ENCODE peak calls at places on chromosomes 13 and 19, in seven cellular contexts. A, W, M, Y, J, X and I are unnamed samples.

GRCh38 chr19:40407714-40408600 is 5.2 kb downstream of the PRX start:
- DNase-seq in A (no peak), W (no peak), M (no peak), Y (no peak), J (no peak), X (no peak), I (no peak)

GRCh38 chr19:53965091-53965490 is 2.4 kb downstream of the CACNG8 start:
- DNase-seq in A (no peak), W (no peak), M (no peak), Y (no peak), J (no peak), X (no peak), I (no peak)

GRCh38 chr19:16306728-16307402 is 17.8 kb upstream of the KLF2 start:
- DNase-seq in A (no peak), W (no peak), M (no peak), Y (no peak), J (no peak), X (no peak), I (no peak)

GRCh38 chr19:6753178-6754031 is 13.8 kb downstream of the SH2D3A start:
- DNase-seq in A (peak; percentile 93), W (peak; percentile 68), M (peak; percentile 87), Y (no peak), J (peak; percentile 90), X (no peak), I (no peak)

GRCh38 chr19:17610384-17610783 is 54.9 kb downstream of the COLGALT1 start:
- DNase-seq in A (no peak), W (no peak), M (peak; percentile 42), Y (no peak), J (no peak), X (no peak), I (no peak)

GRCh38 chr19:46674416-46675178 is 13.6 kb upstream of the DACT3 start:
- DNase-seq in A (peak; percentile 20), W (no peak), M (peak; percentile 42), Y (no peak), J (no peak), X (no peak), I (no peak)

GRCh38 chr13:23934481-23934880 is 37.2 kb upstream of the C1QTNF9B start:
- DNase-seq in A (no peak), W (no peak), M (no peak), Y (no peak), J (no peak), X (no peak), I (no peak)

GRCh38 chr19:18502633-18503294 is 19.1 kb downstream of the ELL start:
- DNase-seq in A (no peak), W (no peak), M (no peak), Y (no peak), J (no peak), X (no peak), I (no peak)

GRCh38 chr19:44725684-44726083 is 22.8 kb upstream of the BCL3 start:
- DNase-seq in A (no peak), W (no peak), M (no peak), Y (no peak), J (no peak), X (no peak), I (no peak)

GRCh38 chr13:59360108-59360507 is 803.6 kb downstream of the DIAPH3 start:
- DNase-seq in A (no peak), W (no peak), M (no peak), Y (no peak), J (no peak), X (peak; percentile 12), I (no peak)

GRCh38 chr19:29988351-29988750 is 46.3 kb downstream of the URI1 start:
- DNase-seq in A (no peak), W (no peak), M (no peak), Y (no peak), J (no peak), X (no peak), I (no peak)

GRCh38 chr19:34226036-34226435 is 28.3 kb upstream of the GARRE1 start:
- DNase-seq in A (no peak), W (no peak), M (no peak), Y (no peak), J (no peak), X (no peak), I (no peak)